ENCODE peak calls at places on chromosome 6, in five cellular contexts. G is HepG2, H is K562, V is HCT116, F is GM12878. X is an unnamed sample.

GRCh38 chr6:26250806-26251075 is 114.3 kb upstream of the BTN3A2 start:
- DNase-seq in G (no peak), H (no peak), V (no peak), F (no peak), X (no peak)

GRCh38 chr6:11460837-11461661 is 76.5 kb upstream of the TMEM170B start:
- DNase-seq in G (no peak), H (no peak), V (no peak), F (peak), X (no peak)

GRCh38 chr6:129686941-129687627 is 22.9 kb downstream of the ARHGAP18 start:
- DNase-seq in G (no peak), H (no peak), V (no peak), F (peak), X (no peak)

GRCh38 chr6:17741507-17741906 is 34.8 kb upstream of the NUP153 start:
- DNase-seq in G (no peak), H (no peak), V (no peak), F (no peak), X (no peak)

GRCh38 chr6:78615430-78615904 is 251.9 kb upstream of the IRAK1BP1 start:
- DNase-seq in G (no peak), H (no peak), V (no peak), F (peak), X (no peak)

GRCh38 chr6:106866875-106867658 is 107.5 kb downstream of the CD24 start:
- DNase-seq in G (no peak), H (no peak), V (no peak), F (no peak), X (no peak)

GRCh38 chr6:146913842-146914562 is 290.2 kb upstream of the STXBP5 start:
- DNase-seq in G (peak), H (peak), V (peak), F (no peak), X (peak)

GRCh38 chr6:130120731-130121130 is 102.0 kb downstream of the SAMD3 start:
- DNase-seq in G (no peak), H (no peak), V (no peak), F (no peak), X (no peak)

GRCh38 chr6:37303891-37304503 is 46.1 kb upstream of the TMEM217 start:
- DNase-seq in G (peak), H (peak), V (peak), F (no peak), X (peak)

GRCh38 chr6:12815884-12816600 is 99.5 kb downstream of the PHACTR1 start:
- DNase-seq in G (no peak), H (no peak), V (no peak), F (no peak), X (no peak)

GRCh38 chr6:47740714-47741113 is 41.1 kb upstream of the OPN5 start:
- DNase-seq in G (no peak), H (no peak), V (no peak), F (no peak), X (no peak)

GRCh38 chr6:47736083-47736700 is 37.8 kb downstream of the ADGRF4 start:
- DNase-seq in G (no peak), H (no peak), V (no peak), F (no peak), X (no peak)

GRCh38 chr6:47737406-47737805 is 39.0 kb downstream of the ADGRF4 start:
- DNase-seq in G (no peak), H (no peak), V (no peak), F (no peak), X (no peak)

GRCh38 chr6:47743744-47744143 is 38.1 kb upstream of the OPN5 start:
- DNase-seq in G (no peak), H (no peak), V (no peak), F (no peak), X (no peak)

GRCh38 chr6:47741807-47742206 is 40.0 kb upstream of the OPN5 start:
- DNase-seq in G (no peak), H (no peak), V (peak), F (no peak), X (no peak)
- TF ChIP-seq MAX in G (no peak), H (no peak), V (no peak), F (no peak), X (no peak)

GRCh38 chr6:148523551-148523950 is 180.9 kb downstream of the SASH1 start:
- DNase-seq in G (no peak), H (no peak), V (no peak), F (no peak), X (no peak)
- TF ChIP-seq ZBTB33 in G (no peak), H (no peak), V (no peak), F (no peak), X (no peak)

GRCh38 chr6:113695506-113695905 is 161.6 kb upstream of the MARCKS start:
- DNase-seq in G (peak), H (no peak), V (no peak), F (no peak), X (no peak)
- H3K4me2 ChIP-seq in G (peak), H (no peak), V (no peak), F (no peak), X (no peak)

GRCh38 chr6:81606965-81607381 is 145.5 kb downstream of the TENT5A start:
- DNase-seq in G (no peak), H (no peak), V (no peak), F (no peak), X (no peak)
- TF ChIP-seq MAX in G (no peak), H (no peak), V (no peak), F (no peak), X (no peak)

GRCh38 chr6:157289764-157290163 is 33.6 kb downstream of the TMEM242 start:
- DNase-seq in G (no peak), H (no peak), V (no peak), F (no peak), X (no peak)
- TF ChIP-seq ZBTB33 in G (no peak), H (no peak), V (no peak), F (no peak), X (no peak)

GRCh38 chr6:15500078-15500740 is 162.6 kb downstream of the DTNBP1 start:
- DNase-seq in G (no peak), H (no peak), V (no peak), F (no peak), X (no peak)
- H3K4me2 ChIP-seq in G (no peak), H (no peak), V (no peak), F (no peak), X (no peak)

DNA sequence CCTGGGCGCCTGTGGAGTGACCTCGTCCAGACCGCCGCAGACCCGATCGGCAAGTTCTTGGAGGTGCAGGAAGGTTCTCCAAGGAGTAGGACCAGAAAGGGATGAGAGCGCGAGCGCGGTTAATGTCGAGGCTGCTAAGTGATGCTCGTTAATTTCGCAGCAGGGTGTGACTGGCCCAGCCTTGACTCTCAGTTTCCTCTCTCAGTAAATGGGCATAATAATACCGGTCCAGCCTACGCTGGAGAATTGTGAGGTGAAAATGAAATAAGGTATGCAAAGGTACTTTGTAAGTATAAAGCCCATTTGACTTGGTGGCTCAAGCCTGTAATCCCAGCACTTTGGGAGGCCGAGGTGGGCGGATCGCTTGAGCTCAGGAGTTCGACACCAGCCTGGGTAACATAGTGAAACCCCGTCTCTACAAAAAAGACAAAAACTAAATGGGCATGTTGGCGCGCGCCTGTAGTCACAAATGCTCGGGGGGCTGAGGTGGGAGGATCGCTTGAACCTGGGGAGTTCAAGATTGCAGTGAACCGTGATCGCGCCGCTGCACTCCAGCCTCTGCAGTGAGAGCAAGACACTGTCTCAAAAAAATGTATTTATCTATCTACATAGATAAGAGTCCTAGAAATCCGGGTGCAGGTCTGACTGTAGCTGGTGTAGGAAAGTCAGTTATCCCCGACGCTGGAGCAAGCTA is 634 bp upstream of the BTBD9 start:
- DNase-seq in G (no peak), H (no peak), V (no peak), F (peak), X (no peak)
- TF ChIP-seq MAX in G (no peak), H (no peak), V (no peak), F (no peak), X (no peak)

DNA sequence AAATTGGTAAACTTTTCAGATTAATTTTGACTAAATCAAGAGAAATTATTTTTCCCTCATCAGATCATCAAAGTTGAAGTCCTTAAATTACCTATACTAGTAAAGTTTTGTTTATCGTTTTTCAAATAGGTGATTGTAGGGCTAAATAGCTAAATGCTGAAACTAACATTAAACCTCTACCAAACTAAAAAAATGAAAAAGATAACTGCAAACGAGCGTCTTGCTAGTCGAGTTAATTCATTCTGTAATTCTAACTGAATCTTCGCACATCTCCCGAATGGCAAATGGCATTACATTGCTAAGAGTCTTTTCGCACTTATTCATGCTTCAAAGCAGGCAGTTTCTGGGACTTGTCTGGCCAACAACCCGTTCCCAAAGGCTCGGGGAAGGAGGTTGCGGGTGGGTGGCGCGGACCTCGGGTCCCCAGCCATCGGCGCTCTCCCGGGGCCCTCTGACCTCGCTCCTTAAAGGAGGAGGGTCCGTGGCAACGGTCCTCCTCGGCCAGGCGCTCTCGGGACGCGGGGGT is 43.8 kb downstream of the POPDC3 start:
- DNase-seq in G (no peak), H (no peak), V (no peak), F (no peak), X (no peak)
- TF ChIP-seq ZBTB33 in G (no peak), H (no peak), V (no peak), F (no peak), X (no peak)

X was measured in SK-N-SH.